ENCODE peak calls at places on chromosomes 3 and 15, in six cellular contexts. D is tibial artery, M is astrocyte, K is mucosa of descending colon, Q is GM23248, B is lung. I is an unnamed sample. For H3K4me1, the result is how much of the 10 kb centered on the place peaks cover.

GRCh38 chr3:110932515-110933095 is 139.0 kb upstream of the NECTIN3 start:
- DNase-seq in D (no peak), M (peak), K (no peak), Q (peak), B (no peak), I (no peak)

GRCh38 chr3:136802481-136802996 is 16.4 kb upstream of the SLC35G2 start:
- DNase-seq in D (no peak), M (peak), K (peak), Q (peak), B (no peak), I (peak)

GRCh38 chr3:73284432-73284831 is 223.0 kb downstream of the EBLN2 start:
- DNase-seq in D (no peak), M (no peak), K (no peak), Q (no peak), B (no peak), I (no peak)

GRCh38 chr3:188194327-188194726 is 40.4 kb downstream of the LPP start:
- DNase-seq in D (no peak), M (peak), K (no peak), Q (peak), B (no peak), I (no peak)

GRCh38 chr15:85149460-85150129 is 167.9 kb downstream of the PDE8A start:
- DNase-seq in D (no peak), M (peak), K (no peak), Q (no peak), B (no peak), I (no peak)

GRCh38 chr3:158103131-158103955 is 2.9 kb downstream of the SHOX2 start:
- DNase-seq in D (peak), M (no peak), K (peak), Q (peak), B (no peak), I (peak)

GRCh38 chr3:108598375-108598774 is 8.9 kb downstream of the DZIP3 start:
- DNase-seq in D (no peak), M (no peak), K (no peak), Q (no peak), B (no peak), I (no peak)

GRCh38 chr3:197035577-197035976 is 6.0 kb upstream of the MELTF start:
- DNase-seq in D (no peak), M (no peak), K (no peak), Q (no peak), B (no peak), I (no peak)

GRCh38 chr15:68436680-68437079 is 4.7 kb upstream of the ITGA11 start:
- DNase-seq in D (no peak), M (no peak), K (no peak), Q (no peak), B (peak), I (no peak)

GRCh38 chr15:95557226-95558046 is 773.1 kb upstream of the NR2F2 start:
- DNase-seq in D (peak), M (peak), K (no peak), Q (peak), B (no peak), I (no peak)

GRCh38 chr3:15450611-15451467 is 23.4 kb downstream of the EAF1 start:
- DNase-seq in D (no peak), M (no peak), K (no peak), Q (no peak), B (no peak), I (no peak)

GRCh38 chr3:50806806-50807205 is 132.1 kb downstream of the DOCK3 start:
- DNase-seq in D (no peak), M (peak), K (no peak), Q (peak), B (no peak), I (no peak)

DNA sequence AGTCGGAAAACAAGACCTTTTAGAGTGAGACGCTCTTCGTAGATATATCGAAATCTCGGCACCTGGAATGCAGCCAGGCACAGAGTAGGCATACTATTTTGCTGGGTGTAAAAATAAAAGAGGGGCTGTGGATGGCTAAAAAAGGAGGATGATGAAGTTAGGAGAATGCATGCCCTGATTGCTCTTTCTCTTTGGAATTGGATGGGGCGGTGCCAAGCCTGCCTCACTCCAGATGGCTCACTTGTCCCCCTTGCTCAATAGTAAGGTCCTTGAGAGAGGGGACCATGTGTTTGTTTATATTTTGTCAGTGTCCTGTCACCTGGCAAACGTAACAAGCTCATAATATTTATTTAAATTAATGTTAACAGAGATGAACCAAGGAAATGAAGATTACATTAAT is 33.0 kb downstream of the SNRK start:
- DNase-seq in D (no peak), M (no peak), K (no peak), Q (no peak), B (no peak), I (no peak)
- H3K4me1 ChIP-seq in D (under half), M (under half), K (under half), Q (under half), B (under half), I (under half)

GRCh38 chr15:89104172-89104564 is 15.9 kb downstream of the ABHD2 start:
- DNase-seq in D (peak), M (peak), K (no peak), Q (peak), B (no peak), I (no peak)

GRCh38 chr15:89106200-89106599 is 17.9 kb downstream of the ABHD2 start:
- DNase-seq in D (no peak), M (no peak), K (no peak), Q (no peak), B (no peak), I (no peak)

GRCh38 chr15:89103481-89104171 is 15.4 kb downstream of the ABHD2 start:
- DNase-seq in D (no peak), M (no peak), K (no peak), Q (no peak), B (no peak), I (no peak)

GRCh38 chr15:89107984-89108383 is 19.7 kb downstream of the ABHD2 start:
- DNase-seq in D (no peak), M (no peak), K (no peak), Q (no peak), B (no peak), I (no peak)

DNA sequence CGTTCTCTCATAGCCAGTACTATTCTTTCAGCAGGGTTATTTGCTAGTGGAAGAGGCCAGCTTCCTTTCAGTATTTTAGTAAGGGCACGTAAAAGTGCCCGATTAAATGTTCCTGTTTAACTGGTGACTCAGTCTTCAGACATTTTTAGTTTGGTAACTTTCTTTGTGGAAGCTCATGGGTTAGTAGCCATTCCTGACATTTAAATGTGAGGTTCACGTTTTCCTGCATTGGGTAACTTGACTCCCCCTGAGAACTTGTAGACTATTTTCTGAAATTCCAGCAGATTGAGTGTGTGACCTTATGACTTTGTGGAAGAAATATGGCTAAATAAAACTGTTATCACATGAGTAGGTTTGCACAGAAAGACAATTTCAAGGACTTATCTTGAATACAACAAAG is 16.9 kb downstream of the ABHD2 start:
- DNase-seq in D (no peak), M (peak), K (no peak), Q (peak), B (no peak), I (no peak)
- H3K4me1 ChIP-seq in D (half or more), M (under half), K (under half), Q (half or more), B (under half), I (under half)

GRCh38 chr15:39582286-39582976 is 1.6 kb downstream of the THBS1 start:
- DNase-seq in D (no peak), M (no peak), K (peak), Q (peak), B (no peak), I (peak)

GRCh38 chr15:39584266-39584659 is 3.4 kb downstream of the THBS1 start:
- DNase-seq in D (no peak), M (no peak), K (no peak), Q (no peak), B (no peak), I (no peak)

GRCh38 chr15:39583586-39584265 is 2.8 kb downstream of the THBS1 start:
- DNase-seq in D (no peak), M (no peak), K (peak), Q (peak), B (no peak), I (peak)

GRCh38 chr15:39581501-39582285 is 814 bp downstream of the THBS1 start:
- DNase-seq in D (peak), M (no peak), K (peak), Q (peak), B (peak), I (peak)

GRCh38 chr15:39582977-39583585 is 2.2 kb downstream of the THBS1 start:
- DNase-seq in D (no peak), M (no peak), K (no peak), Q (no peak), B (no peak), I (no peak)
- H3K4me1 ChIP-seq in D (half or more), M (half or more), K (under half), Q (under half), B (under half), I (under half)

DNA sequence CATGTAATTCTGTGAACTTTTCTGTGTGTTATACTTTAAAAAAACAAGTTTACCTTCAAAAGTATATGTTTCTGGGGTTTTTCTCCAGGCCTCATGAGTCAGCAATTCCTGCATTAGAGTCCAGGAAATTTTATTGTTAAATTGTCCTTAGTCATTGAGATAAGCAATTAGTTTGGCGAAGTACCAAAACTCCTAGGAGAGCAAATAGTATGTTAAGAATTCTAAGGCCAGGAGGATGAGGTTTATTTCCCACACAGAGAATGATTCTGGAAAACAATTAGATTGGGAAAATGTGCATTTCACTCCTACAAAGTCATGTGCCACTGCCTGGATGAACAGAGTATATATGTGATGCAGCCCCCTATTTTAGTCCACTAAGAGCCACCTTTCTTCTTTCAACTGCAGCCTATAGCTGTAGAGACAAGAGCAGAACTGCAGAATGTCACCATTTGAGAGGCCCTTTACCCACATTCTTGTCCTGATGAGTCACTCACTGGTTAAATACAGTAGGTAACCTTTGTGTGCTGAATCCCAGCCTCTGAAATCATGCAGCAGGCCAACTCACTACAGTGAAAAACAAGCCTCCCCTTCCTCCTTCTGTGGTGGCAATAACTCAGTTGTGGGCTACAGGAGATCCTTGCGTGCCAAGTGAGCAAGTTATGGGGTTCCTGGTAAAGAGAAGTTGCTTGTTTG is 452.8 kb upstream of the THBS1 start:
- DNase-seq in D (no peak), M (peak), K (peak), Q (peak), B (peak), I (peak)
- H3K4me1 ChIP-seq in D (under half), M (half or more), K (under half), Q (half or more), B (under half), I (under half)

I was measured in colonic mucosa.